ENCODE peak calls at places on chromosomes 1 and 21, in four cellular contexts. M is K562, P is HepG2, E is GM12878. K is an unnamed sample.

GRCh38 chr1:54254055-54254454 is 54.1 kb downstream of the MRPL37 start:
- DNase-seq in P (no peak), M (no peak), E (no peak), K (no peak)

GRCh38 chr1:63626222-63626621 is 33.0 kb downstream of the PGM1 start:
- DNase-seq in M (no peak), P (no peak), E (no peak), K (no peak)

GRCh38 chr1:201954263-201955008 is 867 bp upstream of the TIMM17A start:
- DNase-seq in P (no peak), M (no peak), E (no peak), K (no peak)

GRCh38 chr1:187491082-187491720 is 662.5 kb downstream of the PLA2G4A start:
- DNase-seq in M (no peak), E (no peak), P (peak), K (no peak)

GRCh38 chr1:4027492-4028138 is 127.5 kb upstream of the C1orf174 start:
- DNase-seq in P (no peak), M (no peak), E (peak), K (no peak)

GRCh38 chr1:3780901-3781300 is 8.4 kb downstream of the SMIM1 start:
- DNase-seq in E (no peak), P (no peak), M (no peak), K (no peak)

GRCh38 chr1:145997156-145998023 is 1.0 kb upstream of the TXNIP start:
- DNase-seq in E (no peak), M (peak), P (peak), K (no peak)

GRCh38 chr1:114003431-114003830 is 24.2 kb downstream of the OLFML3 start:
- DNase-seq in M (no peak), P (no peak), E (no peak), K (no peak)

GRCh38 chr1:204650911-204651570 is 34.5 kb downstream of the LRRN2 start:
- DNase-seq in P (no peak), E (no peak), M (no peak), K (no peak)

GRCh38 chr1:11944358-11944981 is 10.0 kb downstream of the PLOD1 start:
- DNase-seq in E (no peak), M (no peak), P (no peak), K (peak)

GRCh38 chr1:229342305-229342901 is 444 bp downstream of the CCSAP start:
- DNase-seq in E (no peak), P (peak), M (peak), K (peak)

GRCh38 chr1:46517932-46518498 is 28.4 kb downstream of the DMBX1 start:
- DNase-seq in E (no peak), M (no peak), P (no peak), K (no peak)

GRCh38 chr1:3545363-3546047 is 65.8 kb downstream of the MEGF6 start:
- DNase-seq in E (no peak), M (no peak), P (no peak), K (no peak)

GRCh38 chr1:74937176-74937575 is 197.0 kb upstream of the LHX8 start:
- DNase-seq in M (no peak), E (no peak), P (no peak), K (no peak)

GRCh38 chr1:171939730-171940129 is 98.4 kb downstream of the DNM3 start:
- DNase-seq in P (no peak), M (no peak), E (no peak), K (no peak)

GRCh38 chr1:47722909-47723580 is 274.1 kb downstream of the TRABD2B start:
- DNase-seq in E (no peak), P (no peak), M (no peak), K (no peak)

GRCh38 chr1:229114315-229114714 is 156.6 kb upstream of the RAB4A start:
- DNase-seq in P (no peak), M (no peak), E (no peak), K (no peak)

GRCh38 chr1:228143480-228144212 is 3.6 kb downstream of the GUK1 start:
- DNase-seq in E (no peak), P (no peak), M (no peak), K (no peak)

GRCh38 chr1:22315315-22316078 is 136.2 kb upstream of the ZBTB40 start:
- DNase-seq in P (no peak), E (no peak), M (no peak), K (no peak)
- TF ChIP-seq TARDBP in P (no peak), E (no peak), M (no peak), K (no peak)

DNA sequence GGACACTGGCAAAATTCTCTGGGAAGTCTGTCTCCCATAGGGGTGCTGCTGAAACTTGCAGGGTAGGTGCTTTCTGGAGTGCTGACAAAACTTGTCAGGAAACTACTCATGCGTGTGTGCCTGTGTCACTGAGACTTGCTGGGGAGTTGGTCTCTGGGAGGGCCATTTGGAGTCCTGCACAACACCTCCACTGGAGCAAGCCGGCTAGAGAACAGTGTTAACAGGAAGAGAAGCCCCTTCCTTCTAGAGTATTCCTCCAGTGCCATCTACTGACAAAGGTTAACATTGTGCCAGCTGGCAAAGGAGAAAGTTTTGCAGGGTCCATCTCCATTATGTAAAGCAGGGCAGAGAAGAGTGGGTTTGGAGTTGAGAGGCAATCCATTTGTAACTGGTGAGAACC is 30.0 kb downstream of the ZMYM4 start:
- DNase-seq in M (peak), P (peak), E (peak), K (peak)
- TF ChIP-seq TARDBP in M (no peak), P (no peak), E (no peak), K (no peak)

DNA sequence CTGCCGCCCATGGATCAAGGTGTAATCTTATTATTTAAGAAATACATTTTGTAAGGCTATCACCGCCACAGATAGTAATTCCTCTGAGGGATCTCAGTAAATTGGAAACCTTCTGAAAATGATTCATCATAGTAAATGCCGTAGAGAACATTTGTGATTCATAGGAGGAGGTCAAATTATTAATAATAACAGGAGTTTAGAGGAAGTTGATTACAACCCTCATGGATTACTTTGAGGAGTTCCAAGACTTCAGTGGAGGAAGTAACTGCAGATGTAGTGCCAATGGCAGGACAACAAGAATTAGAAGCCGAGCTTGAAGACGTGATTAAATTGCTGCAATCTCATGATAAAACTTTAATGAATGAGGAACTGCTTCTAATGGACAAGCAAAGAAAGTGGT is 280.1 kb downstream of the PTPRC start:
- DNase-seq in E (no peak), P (no peak), M (no peak), K (no peak)
- TF ChIP-seq TARDBP in E (no peak), P (no peak), M (no peak), K (no peak)

DNA sequence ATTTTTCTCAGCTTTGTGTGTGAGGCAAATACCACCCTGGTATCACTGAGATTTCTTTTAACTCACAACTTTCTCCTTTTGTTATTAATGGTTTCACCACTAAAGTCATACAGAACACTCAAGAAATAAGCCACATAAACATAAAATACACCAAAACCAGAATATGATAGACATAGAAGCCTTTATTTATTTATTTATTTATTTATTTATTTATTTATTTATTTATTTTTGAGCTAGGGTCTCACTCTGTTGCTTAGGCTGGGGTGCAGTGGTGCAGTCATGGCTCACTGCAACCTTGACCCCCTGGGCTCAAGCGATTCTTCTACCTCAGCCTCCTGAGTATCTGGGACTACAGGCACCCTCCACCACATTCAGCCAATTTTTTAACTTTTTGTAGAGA is 12.5 kb downstream of the KRTAP8-1 start:
- DNase-seq in M (no peak), E (no peak), P (no peak), K (no peak)
- TF ChIP-seq TARDBP in M (no peak), E (no peak), P (no peak), K (no peak)

GRCh38 chr1:6785721-6786505 is 659 bp downstream of the CAMTA1 start:
- DNase-seq in E (no peak), M (peak), P (no peak), K (peak)
- TF ChIP-seq TARDBP in E (no peak), M (no peak), P (no peak), K (no peak)

DNA sequence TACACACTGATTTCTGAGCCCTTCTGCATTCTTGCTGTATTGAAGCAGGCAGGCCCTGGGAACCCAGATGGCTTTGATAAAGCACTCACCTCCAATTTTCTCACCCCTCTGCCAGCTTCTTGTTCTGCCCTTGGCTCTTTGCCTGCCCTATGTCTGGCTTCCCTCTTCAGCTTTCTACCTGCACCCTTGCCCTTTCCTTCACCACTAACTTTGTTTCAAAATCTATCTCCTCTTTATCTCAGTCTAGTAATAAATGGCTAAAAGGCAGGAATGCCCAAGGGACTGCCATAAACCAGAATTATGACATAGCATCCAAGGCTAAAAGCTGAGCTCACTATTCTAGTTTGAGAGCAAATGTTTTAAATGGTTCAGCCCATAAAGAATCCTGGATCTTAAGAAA is 178.7 kb downstream of the TNR start:
- DNase-seq in E (no peak), P (no peak), M (no peak), K (no peak)
- TF ChIP-seq TARDBP in E (no peak), P (no peak), M (no peak), K (no peak)

DNA sequence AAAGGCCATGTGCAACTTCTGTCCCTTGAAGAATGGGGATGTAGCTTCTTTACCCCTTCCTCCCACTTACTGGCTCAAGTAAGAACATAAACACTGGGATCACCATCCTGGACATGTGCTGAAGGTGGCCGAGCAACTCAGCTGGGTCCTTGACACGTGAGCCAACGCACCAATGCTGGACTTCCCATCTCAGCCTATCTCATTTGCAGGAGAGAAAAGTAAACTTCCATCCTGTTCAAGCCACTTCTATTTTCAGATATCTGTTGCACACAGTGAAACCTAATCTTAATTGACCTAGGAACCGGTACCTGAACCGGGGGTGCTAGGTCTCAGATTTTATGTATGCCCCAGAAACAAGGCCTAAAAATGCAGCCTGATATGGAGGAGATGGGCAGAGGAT is 75.3 kb downstream of the HLCS start:
- DNase-seq in E (no peak), M (no peak), P (no peak), K (no peak)
- TF ChIP-seq TARDBP in E (no peak), M (no peak), P (no peak), K (no peak)

DNA sequence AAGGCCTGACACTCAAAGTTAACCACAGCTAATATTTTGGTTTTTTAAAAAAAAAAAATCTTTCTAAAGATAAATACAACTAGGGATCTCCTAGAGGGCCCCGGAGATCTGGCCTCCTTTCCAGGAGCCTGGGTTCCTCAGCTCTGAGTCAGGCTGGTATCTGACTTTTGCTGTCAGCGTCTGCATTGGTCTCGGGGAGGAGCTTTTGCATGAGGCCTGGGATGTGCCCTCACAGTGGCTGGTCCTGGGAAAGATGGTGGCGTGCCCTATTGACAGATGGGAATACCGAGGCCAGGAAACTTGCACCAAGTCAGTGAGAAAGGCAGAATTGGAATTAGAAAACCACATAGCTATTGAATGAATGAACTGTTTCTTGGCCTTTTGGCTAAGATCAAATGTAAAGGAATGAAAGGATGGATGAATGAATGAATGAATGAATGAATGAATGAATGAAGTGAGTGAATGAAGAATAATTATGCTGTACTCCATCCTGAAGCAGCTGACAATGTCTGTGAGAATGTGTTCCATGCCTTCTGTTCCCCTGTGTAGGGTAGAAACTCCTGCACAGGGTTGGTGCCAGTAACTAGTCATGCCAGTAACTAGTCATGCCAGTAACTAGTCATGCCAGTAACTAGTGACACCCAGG is 242.6 kb upstream of the VAMP3 start:
- DNase-seq in P (no peak), M (no peak), E (no peak), K (no peak)
- TF ChIP-seq TARDBP in P (no peak), M (no peak), E (no peak), K (no peak)

GRCh38 chr1:7289694-7290093 is 481.4 kb upstream of the VAMP3 start:
- DNase-seq in E (no peak), M (no peak), P (no peak), K (no peak)
- TF ChIP-seq TARDBP in E (no peak), M (no peak), P (no peak), K (no peak)

K was measured in HEK293T.